ENCODE peak calls at places on chromosomes 16 and 17, in six cellular contexts. One of them, this sample, is unnamed.

GRCh38 chr16:51120289-51121008 is 30.6 kb downstream of the SALL1 start:
- DNase-seq in CD8-positive, alpha-beta memory T cell: no peak
- DNase-seq in testis: no peak
- DNase-seq in astrocyte: no peak
- DNase-seq in heart left ventricle: no peak
- DNase-seq in tibial nerve: no peak
- DNase-seq in this sample: no peak

GRCh38 chr17:60327122-60327869 is 64.6 kb downstream of the USP32 start:
- DNase-seq in CD8-positive, alpha-beta memory T cell: no peak
- DNase-seq in testis: no peak
- DNase-seq in astrocyte: no peak
- DNase-seq in heart left ventricle: no peak
- DNase-seq in tibial nerve: no peak
- DNase-seq in this sample: no peak

GRCh38 chr16:11674818-11675560 is 6.7 kb downstream of the SNN start:
- DNase-seq in CD8-positive, alpha-beta memory T cell: no peak
- DNase-seq in testis: no peak
- DNase-seq in astrocyte: peak; percentile 17
- DNase-seq in heart left ventricle: no peak
- DNase-seq in tibial nerve: no peak
- DNase-seq in this sample: no peak

GRCh38 chr17:9666461-9667050 is 21.2 kb downstream of the USP43 start:
- DNase-seq in CD8-positive, alpha-beta memory T cell: no peak
- DNase-seq in testis: no peak
- DNase-seq in astrocyte: no peak
- DNase-seq in heart left ventricle: no peak
- DNase-seq in tibial nerve: no peak
- DNase-seq in this sample: no peak

GRCh38 chr16:19601083-19601976 is 45.8 kb downstream of the VPS35L start:
- DNase-seq in CD8-positive, alpha-beta memory T cell: no peak
- DNase-seq in testis: peak; percentile 62
- DNase-seq in astrocyte: no peak
- DNase-seq in heart left ventricle: no peak
- DNase-seq in tibial nerve: no peak
- DNase-seq in this sample: no peak

GRCh38 chr16:11348737-11349598 is 3.7 kb downstream of the RMI2 start:
- DNase-seq in CD8-positive, alpha-beta memory T cell: no peak
- DNase-seq in testis: no peak
- DNase-seq in astrocyte: no peak
- DNase-seq in heart left ventricle: no peak
- DNase-seq in tibial nerve: no peak
- DNase-seq in this sample: no peak

GRCh38 chr16:85948870-85949269 is 49.9 kb downstream of the IRF8 start:
- DNase-seq in CD8-positive, alpha-beta memory T cell: no peak
- DNase-seq in testis: no peak
- DNase-seq in astrocyte: no peak
- DNase-seq in heart left ventricle: no peak
- DNase-seq in tibial nerve: no peak
- DNase-seq in this sample: no peak

GRCh38 chr17:57480438-57481196 is 224.3 kb downstream of the MSI2 start:
- DNase-seq in CD8-positive, alpha-beta memory T cell: no peak
- DNase-seq in testis: no peak
- DNase-seq in astrocyte: peak; percentile 93
- DNase-seq in heart left ventricle: peak; percentile 54
- DNase-seq in tibial nerve: no peak
- DNase-seq in this sample: no peak

GRCh38 chr16:5506021-5506420 is 408.4 kb upstream of the EEF2KMT start:
- DNase-seq in CD8-positive, alpha-beta memory T cell: no peak
- DNase-seq in testis: no peak
- DNase-seq in astrocyte: no peak
- DNase-seq in heart left ventricle: no peak
- DNase-seq in tibial nerve: no peak
- DNase-seq in this sample: no peak

GRCh38 chr16:27273670-27274522 is 5.3 kb upstream of the NSMCE1 start:
- DNase-seq in CD8-positive, alpha-beta memory T cell: no peak
- DNase-seq in testis: no peak
- DNase-seq in astrocyte: peak; percentile 68
- DNase-seq in heart left ventricle: no peak
- DNase-seq in tibial nerve: no peak
- DNase-seq in this sample: no peak

GRCh38 chr16:21302454-21302853 is 24.4 kb upstream of the CRYM start:
- DNase-seq in CD8-positive, alpha-beta memory T cell: no peak
- DNase-seq in testis: no peak
- DNase-seq in astrocyte: no peak
- DNase-seq in heart left ventricle: no peak
- DNase-seq in tibial nerve: no peak
- DNase-seq in this sample: no peak

GRCh38 chr17:32484628-32485027 is 2.2 kb upstream of the CDK5R1 start:
- DNase-seq in CD8-positive, alpha-beta memory T cell: no peak
- DNase-seq in testis: no peak
- DNase-seq in astrocyte: no peak
- DNase-seq in heart left ventricle: no peak
- DNase-seq in tibial nerve: no peak
- DNase-seq in this sample: no peak

GRCh38 chr17:1390422-1391367 is 9.3 kb downstream of the YWHAE start:
- DNase-seq in CD8-positive, alpha-beta memory T cell: no peak
- DNase-seq in testis: no peak
- DNase-seq in astrocyte: peak; percentile 23
- DNase-seq in heart left ventricle: no peak
- DNase-seq in tibial nerve: no peak
- DNase-seq in this sample: no peak

GRCh38 chr17:1379208-1379929 is 20.7 kb downstream of the YWHAE start:
- DNase-seq in CD8-positive, alpha-beta memory T cell: no peak
- DNase-seq in testis: no peak
- DNase-seq in astrocyte: no peak
- DNase-seq in heart left ventricle: no peak
- DNase-seq in tibial nerve: no peak
- DNase-seq in this sample: peak; percentile 39

GRCh38 chr17:1386265-1386664 is 13.8 kb downstream of the YWHAE start:
- DNase-seq in CD8-positive, alpha-beta memory T cell: no peak
- DNase-seq in testis: no peak
- DNase-seq in astrocyte: no peak
- DNase-seq in heart left ventricle: no peak
- DNase-seq in tibial nerve: no peak
- DNase-seq in this sample: no peak

GRCh38 chr17:1379930-1380313 is 20.1 kb downstream of the YWHAE start:
- DNase-seq in CD8-positive, alpha-beta memory T cell: no peak
- DNase-seq in testis: no peak
- DNase-seq in astrocyte: no peak
- DNase-seq in heart left ventricle: no peak
- DNase-seq in tibial nerve: no peak
- DNase-seq in this sample: peak; percentile 39

GRCh38 chr17:1384881-1385280 is 15.1 kb downstream of the YWHAE start:
- DNase-seq in CD8-positive, alpha-beta memory T cell: no peak
- DNase-seq in testis: no peak
- DNase-seq in astrocyte: no peak
- DNase-seq in heart left ventricle: no peak
- DNase-seq in tibial nerve: no peak
- DNase-seq in this sample: peak; percentile 26
- H3K4me1 ChIP-seq in CD8-positive, alpha-beta memory T cell: peaks cover 74% of the 10 kb centered on the region
- H3K4me1 ChIP-seq in testis: peaks cover 69% of the 10 kb centered on the region
- H3K4me1 ChIP-seq in astrocyte: peaks cover 5% of the 10 kb centered on the region
- H3K4me1 ChIP-seq in heart left ventricle: peaks cover 8% of the 10 kb centered on the region
- H3K4me1 ChIP-seq in tibial nerve: no peaks in the 10 kb centered on the region
- H3K4me1 ChIP-seq in this sample: no peaks in the 10 kb centered on the region

GRCh38 chr17:33642002-33642401 is 348.9 kb upstream of the ASIC2 start:
- DNase-seq in CD8-positive, alpha-beta memory T cell: no peak
- DNase-seq in testis: no peak
- DNase-seq in astrocyte: no peak
- DNase-seq in heart left ventricle: no peak
- DNase-seq in tibial nerve: no peak
- DNase-seq in this sample: no peak

GRCh38 chr17:33639103-33639991 is 346.3 kb upstream of the ASIC2 start:
- DNase-seq in CD8-positive, alpha-beta memory T cell: no peak
- DNase-seq in testis: no peak
- DNase-seq in astrocyte: no peak
- DNase-seq in heart left ventricle: no peak
- DNase-seq in tibial nerve: no peak
- DNase-seq in this sample: no peak

GRCh38 chr17:33640629-33641028 is 347.5 kb upstream of the ASIC2 start:
- DNase-seq in CD8-positive, alpha-beta memory T cell: no peak
- DNase-seq in testis: no peak
- DNase-seq in astrocyte: no peak
- DNase-seq in heart left ventricle: no peak
- DNase-seq in tibial nerve: no peak
- DNase-seq in this sample: no peak

GRCh38 chr17:33637534-33637933 is 344.4 kb upstream of the ASIC2 start:
- DNase-seq in CD8-positive, alpha-beta memory T cell: no peak
- DNase-seq in testis: no peak
- DNase-seq in astrocyte: no peak
- DNase-seq in heart left ventricle: no peak
- DNase-seq in tibial nerve: no peak
- DNase-seq in this sample: no peak
- H3K9me3 ChIP-seq in CD8-positive, alpha-beta memory T cell: peaks cover 6% of the 10 kb centered on the region
- H3K9me3 ChIP-seq in testis: no peaks in the 10 kb centered on the region
- H3K9me3 ChIP-seq in astrocyte: peaks cover 12% of the 10 kb centered on the region
- H3K9me3 ChIP-seq in heart left ventricle: peaks cover 3% of the 10 kb centered on the region
- H3K9me3 ChIP-seq in tibial nerve: no peaks in the 10 kb centered on the region
- H3K9me3 ChIP-seq in this sample: no peaks in the 10 kb centered on the region

DNA sequence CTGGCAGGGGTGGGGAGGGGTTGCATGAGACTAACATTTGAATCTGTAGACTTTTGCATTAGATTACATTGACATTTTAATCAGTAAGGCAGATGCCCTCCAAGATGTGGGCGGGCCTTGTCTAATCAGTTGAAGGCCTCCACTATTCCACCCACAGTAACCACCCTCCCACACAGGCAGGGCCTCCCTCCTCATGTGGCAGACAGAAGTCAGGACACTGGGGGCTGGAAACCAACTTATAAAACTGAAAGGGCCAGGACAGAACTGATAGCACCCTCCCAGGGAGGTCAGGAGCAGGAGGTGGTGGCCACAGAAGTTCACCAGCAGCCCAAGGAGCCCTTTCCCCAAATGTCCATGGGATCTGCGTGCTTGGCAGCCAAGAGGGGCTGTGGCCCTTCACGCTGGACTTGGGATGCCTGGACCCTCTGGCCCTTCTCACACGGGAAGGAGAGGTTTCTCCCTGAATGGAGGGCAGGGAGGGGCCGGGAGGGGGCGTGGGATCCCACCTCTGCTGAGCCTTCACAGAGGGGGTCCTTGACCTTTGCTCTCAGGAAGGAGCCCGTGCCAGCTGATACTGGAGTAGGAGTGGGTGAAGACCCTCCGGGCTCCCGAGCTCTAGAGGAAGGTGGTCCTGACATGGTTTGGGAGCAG is 4.6 kb downstream of the PYCR1 start:
- DNase-seq in CD8-positive, alpha-beta memory T cell: no peak
- DNase-seq in testis: no peak
- DNase-seq in astrocyte: no peak
- DNase-seq in heart left ventricle: no peak
- DNase-seq in tibial nerve: no peak
- DNase-seq in this sample: peak; percentile 45
- H3K4me1 ChIP-seq in CD8-positive, alpha-beta memory T cell: peaks cover 15% of the 10 kb centered on the region
- H3K4me1 ChIP-seq in testis: peaks cover 10% of the 10 kb centered on the region
- H3K4me1 ChIP-seq in astrocyte: peaks cover 15% of the 10 kb centered on the region
- H3K4me1 ChIP-seq in heart left ventricle: peaks cover 2% of the 10 kb centered on the region
- H3K4me1 ChIP-seq in tibial nerve: no peaks in the 10 kb centered on the region
- H3K4me1 ChIP-seq in this sample: no peaks in the 10 kb centered on the region

GRCh38 chr17:61390479-61390791 is 9.2 kb upstream of the TBX2 start:
- DNase-seq in CD8-positive, alpha-beta memory T cell: no peak
- DNase-seq in testis: no peak
- DNase-seq in astrocyte: no peak
- DNase-seq in heart left ventricle: peak; percentile 35
- DNase-seq in tibial nerve: no peak
- DNase-seq in this sample: no peak

GRCh38 chr17:61388561-61389356 is 10.9 kb upstream of the TBX2 start:
- DNase-seq in CD8-positive, alpha-beta memory T cell: no peak
- DNase-seq in testis: no peak
- DNase-seq in astrocyte: no peak
- DNase-seq in heart left ventricle: no peak
- DNase-seq in tibial nerve: no peak
- DNase-seq in this sample: no peak

GRCh38 chr17:61391595-61392291 is 7.9 kb upstream of the TBX2 start:
- DNase-seq in CD8-positive, alpha-beta memory T cell: no peak
- DNase-seq in testis: no peak
- DNase-seq in astrocyte: no peak
- DNase-seq in heart left ventricle: peak; percentile 24
- DNase-seq in tibial nerve: no peak
- DNase-seq in this sample: no peak

GRCh38 chr17:61387511-61388305 is 11.9 kb upstream of the TBX2 start:
- DNase-seq in CD8-positive, alpha-beta memory T cell: no peak
- DNase-seq in testis: no peak
- DNase-seq in astrocyte: no peak
- DNase-seq in heart left ventricle: no peak
- DNase-seq in tibial nerve: no peak
- DNase-seq in this sample: peak; percentile 57

DNA sequence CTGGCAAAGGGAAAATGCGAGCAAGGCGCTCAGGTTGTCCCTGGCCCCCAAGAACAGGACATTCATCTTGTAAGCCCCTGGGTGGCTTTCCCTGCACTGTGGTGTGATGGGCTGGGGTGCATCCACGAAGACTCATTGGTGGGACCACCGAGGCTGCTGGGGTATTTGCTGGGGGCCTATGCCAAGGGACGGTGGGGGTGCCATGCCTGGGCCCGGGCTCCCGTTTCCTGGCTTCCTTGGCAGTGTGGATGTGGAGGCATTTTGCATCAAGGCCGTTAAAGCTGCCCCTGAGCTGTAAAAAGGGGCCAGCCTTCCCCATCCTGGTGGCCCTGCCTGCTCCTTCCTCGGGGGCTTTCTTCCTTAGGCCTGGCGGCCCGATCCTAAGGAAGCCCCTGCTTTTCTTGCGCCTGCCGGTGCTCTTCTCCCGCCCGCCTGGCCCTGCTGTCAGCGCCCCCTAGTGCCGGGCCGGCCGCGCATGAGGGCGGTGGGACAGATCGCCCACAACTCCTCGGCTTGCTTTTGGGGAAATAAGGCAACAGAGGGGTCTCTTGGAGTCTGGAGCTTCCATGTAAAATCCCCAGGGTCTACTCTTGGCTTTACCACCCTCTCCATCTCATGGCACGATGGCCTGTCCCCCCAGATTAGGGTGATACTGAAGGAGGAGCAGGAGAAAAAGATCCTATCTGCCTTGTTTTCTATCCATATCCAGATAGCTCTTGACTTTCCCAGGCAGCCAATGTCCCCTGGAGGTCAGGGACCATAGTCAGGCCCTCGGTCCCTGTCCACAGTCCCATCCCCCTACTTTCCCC is 9.8 kb upstream of the TBX2 start:
- DNase-seq in CD8-positive, alpha-beta memory T cell: peak; percentile 24
- DNase-seq in testis: no peak
- DNase-seq in astrocyte: no peak
- DNase-seq in heart left ventricle: peak; percentile 63
- DNase-seq in tibial nerve: no peak
- DNase-seq in this sample: peak; percentile 88
- H3K9me3 ChIP-seq in CD8-positive, alpha-beta memory T cell: no peaks in the 10 kb centered on the region
- H3K9me3 ChIP-seq in testis: no peaks in the 10 kb centered on the region
- H3K9me3 ChIP-seq in astrocyte: no peaks in the 10 kb centered on the region
- H3K9me3 ChIP-seq in heart left ventricle: no peaks in the 10 kb centered on the region
- H3K9me3 ChIP-seq in tibial nerve: no peaks in the 10 kb centered on the region
- H3K9me3 ChIP-seq in this sample: no peaks in the 10 kb centered on the region

GRCh38 chr16:7304257-7304656 is 28.4 kb upstream of the RBFOX1 start:
- DNase-seq in CD8-positive, alpha-beta memory T cell: no peak
- DNase-seq in testis: no peak
- DNase-seq in astrocyte: no peak
- DNase-seq in heart left ventricle: peak; percentile 24
- DNase-seq in tibial nerve: no peak
- DNase-seq in this sample: no peak
- H3K4me1 ChIP-seq in CD8-positive, alpha-beta memory T cell: no peaks in the 10 kb centered on the region
- H3K4me1 ChIP-seq in testis: no peaks in the 10 kb centered on the region
- H3K4me1 ChIP-seq in astrocyte: no peaks in the 10 kb centered on the region
- H3K4me1 ChIP-seq in heart left ventricle: no peaks in the 10 kb centered on the region
- H3K4me1 ChIP-seq in tibial nerve: no peaks in the 10 kb centered on the region
- H3K4me1 ChIP-seq in this sample: no peaks in the 10 kb centered on the region

GRCh38 chr17:79014158-79014758 is 4.7 kb upstream of the CANT1 start:
- DNase-seq in CD8-positive, alpha-beta memory T cell: no peak
- DNase-seq in testis: no peak
- DNase-seq in astrocyte: no peak
- DNase-seq in heart left ventricle: no peak
- DNase-seq in tibial nerve: no peak
- DNase-seq in this sample: no peak
- H3K9me3 ChIP-seq in CD8-positive, alpha-beta memory T cell: no peaks in the 10 kb centered on the region
- H3K9me3 ChIP-seq in testis: no peaks in the 10 kb centered on the region
- H3K9me3 ChIP-seq in astrocyte: no peaks in the 10 kb centered on the region
- H3K9me3 ChIP-seq in heart left ventricle: no peaks in the 10 kb centered on the region
- H3K9me3 ChIP-seq in tibial nerve: no peaks in the 10 kb centered on the region
- H3K9me3 ChIP-seq in this sample: no peaks in the 10 kb centered on the region

This sample was measured in aorta.